ENCODE peak calls at places on chromosomes 7 and 10, in four cellular contexts. One of them, this sample, is unnamed.

GRCh38 chr10:69730251-69731156 is 71.2 kb upstream of the COL13A1 start:
- DNase-seq in neural progenitor cell: no peak
- DNase-seq in fibroblast of lung: peak
- DNase-seq in H1: no peak
- DNase-seq in this sample: no peak

GRCh38 chr7:97269741-97270140 is 152.2 kb downstream of the SDHAF3 start:
- DNase-seq in H1: no peak
- DNase-seq in fibroblast of lung: no peak
- DNase-seq in neural progenitor cell: peak
- DNase-seq in this sample: no peak

GRCh38 chr7:16071246-16071857 is 350.0 kb downstream of the CRPPA start:
- DNase-seq in fibroblast of lung: peak
- DNase-seq in H1: no peak
- DNase-seq in neural progenitor cell: peak
- DNase-seq in this sample: peak

GRCh38 chr10:28849821-28850220 is 172.5 kb downstream of the BAMBI start:
- DNase-seq in neural progenitor cell: no peak
- DNase-seq in fibroblast of lung: no peak
- DNase-seq in H1: no peak
- DNase-seq in this sample: no peak

GRCh38 chr10:62850646-62851045 is 34.5 kb upstream of the EGR2 start:
- DNase-seq in fibroblast of lung: no peak
- DNase-seq in neural progenitor cell: no peak
- DNase-seq in H1: no peak
- DNase-seq in this sample: peak

GRCh38 chr10:61754553-61755540 is 92.1 kb downstream of the CABCOCO1 start:
- DNase-seq in fibroblast of lung: peak
- DNase-seq in neural progenitor cell: no peak
- DNase-seq in H1: no peak
- DNase-seq in this sample: no peak

GRCh38 chr7:79093421-79093820 is 360.0 kb downstream of the MAGI2 start:
- DNase-seq in H1: no peak
- DNase-seq in fibroblast of lung: no peak
- DNase-seq in neural progenitor cell: no peak
- DNase-seq in this sample: no peak

GRCh38 chr10:112950714-112951348 is 784 bp downstream of the TCF7L2 start:
- DNase-seq in H1: no peak
- DNase-seq in fibroblast of lung: peak
- DNase-seq in neural progenitor cell: peak
- DNase-seq in this sample: peak

GRCh38 chr7:134936893-134937520 is 49.3 kb upstream of the AGBL3 start:
- DNase-seq in fibroblast of lung: peak
- DNase-seq in H1: no peak
- DNase-seq in neural progenitor cell: peak
- DNase-seq in this sample: no peak

GRCh38 chr7:47132471-47132870 is 449.4 kb downstream of the TNS3 start:
- DNase-seq in neural progenitor cell: no peak
- DNase-seq in H1: no peak
- DNase-seq in fibroblast of lung: peak
- DNase-seq in this sample: no peak

GRCh38 chr10:88974446-88975376 is 15.9 kb upstream of the FAS start:
- DNase-seq in fibroblast of lung: no peak
- DNase-seq in H1: no peak
- DNase-seq in neural progenitor cell: no peak
- DNase-seq in this sample: peak

GRCh38 chr10:101941871-101942270 is 98.3 kb upstream of the KCNIP2 start:
- DNase-seq in neural progenitor cell: no peak
- DNase-seq in H1: no peak
- DNase-seq in fibroblast of lung: peak
- DNase-seq in this sample: no peak

GRCh38 chr7:30989008-30989823 is 25.5 kb downstream of the GHRHR start:
- DNase-seq in fibroblast of lung: no peak
- DNase-seq in H1: no peak
- DNase-seq in neural progenitor cell: no peak
- DNase-seq in this sample: no peak

GRCh38 chr10:47028466-47028865 is 117.2 kb downstream of the PTPN20 start:
- DNase-seq in fibroblast of lung: no peak
- DNase-seq in neural progenitor cell: no peak
- DNase-seq in H1: peak
- DNase-seq in this sample: no peak

GRCh38 chr7:127983804-127984332 is 47.4 kb downstream of the LRRC4 start:
- DNase-seq in fibroblast of lung: peak
- DNase-seq in neural progenitor cell: no peak
- DNase-seq in H1: no peak
- DNase-seq in this sample: no peak

GRCh38 chr10:48253970-48254657 is 20.4 kb downstream of the FRMPD2 start:
- DNase-seq in H1: no peak
- DNase-seq in neural progenitor cell: no peak
- DNase-seq in fibroblast of lung: peak
- DNase-seq in this sample: no peak

GRCh38 chr10:101066146-101066889 is 4.5 kb downstream of the KAZALD1 start:
- DNase-seq in H1: peak
- DNase-seq in fibroblast of lung: peak
- DNase-seq in neural progenitor cell: peak
- DNase-seq in this sample: peak

GRCh38 chr10:18229839-18230238 is 89.6 kb downstream of the CACNB2 start:
- DNase-seq in H1: no peak
- DNase-seq in neural progenitor cell: no peak
- DNase-seq in fibroblast of lung: peak
- DNase-seq in this sample: no peak

GRCh38 chr10:130191380-130191779 is 55.2 kb downstream of the GLRX3 start:
- DNase-seq in H1: no peak
- DNase-seq in neural progenitor cell: no peak
- DNase-seq in fibroblast of lung: no peak
- DNase-seq in this sample: no peak

GRCh38 chr7:2380461-2380860 is 22.9 kb upstream of the CHST12 start:
- DNase-seq in H1: no peak
- DNase-seq in fibroblast of lung: no peak
- DNase-seq in neural progenitor cell: no peak
- DNase-seq in this sample: no peak

GRCh38 chr10:125083576-125083920 is 76.8 kb downstream of the CTBP2 start:
- DNase-seq in H1: no peak
- DNase-seq in fibroblast of lung: peak
- DNase-seq in neural progenitor cell: no peak
- DNase-seq in this sample: no peak

GRCh38 chr7:108294595-108294994 is 161.6 kb downstream of the NRCAM start:
- DNase-seq in neural progenitor cell: no peak
- DNase-seq in H1: no peak
- DNase-seq in fibroblast of lung: peak
- DNase-seq in this sample: no peak

GRCh38 chr10:930415-931325 is 835 bp downstream of the LARP4B start:
- DNase-seq in neural progenitor cell: peak
- DNase-seq in H1: peak
- DNase-seq in fibroblast of lung: peak
- DNase-seq in this sample: peak

GRCh38 chr10:133308431-133309110 is at the start of the genes TUBGCP2 and ZNF511:
- DNase-seq in fibroblast of lung: peak
- DNase-seq in H1: peak
- DNase-seq in neural progenitor cell: peak
- DNase-seq in this sample: peak

GRCh38 chr10:124231188-124232135 is 138.1 kb upstream of the CHST15 start:
- DNase-seq in H1: no peak
- DNase-seq in fibroblast of lung: no peak
- DNase-seq in neural progenitor cell: no peak
- DNase-seq in this sample: peak

GRCh38 chr7:42833411-42833810 is 78.5 kb downstream of the C7orf25 start:
- DNase-seq in neural progenitor cell: no peak
- DNase-seq in fibroblast of lung: peak
- DNase-seq in H1: no peak
- DNase-seq in this sample: no peak

GRCh38 chr10:71995880-71996597 is 31.8 kb downstream of the CHST3 start:
- DNase-seq in H1: no peak
- DNase-seq in fibroblast of lung: no peak
- DNase-seq in neural progenitor cell: no peak
- DNase-seq in this sample: no peak

GRCh38 chr10:24902400-24902728 is 50.0 kb downstream of the PRTFDC1 start:
- DNase-seq in H1: no peak
- DNase-seq in fibroblast of lung: no peak
- DNase-seq in neural progenitor cell: no peak
- DNase-seq in this sample: no peak

GRCh38 chr7:84092207-84092606 is 102.4 kb downstream of the SEMA3A start:
- DNase-seq in neural progenitor cell: no peak
- DNase-seq in fibroblast of lung: no peak
- DNase-seq in H1: no peak
- DNase-seq in this sample: no peak

GRCh38 chr10:63157845-63158624 is 24.9 kb downstream of the NRBF2 start:
- DNase-seq in neural progenitor cell: peak
- DNase-seq in H1: peak
- DNase-seq in fibroblast of lung: peak
- DNase-seq in this sample: peak

GRCh38 chr10:25820496-25821415 is 113.3 kb upstream of the MYO3A start:
- DNase-seq in fibroblast of lung: peak
- DNase-seq in neural progenitor cell: no peak
- DNase-seq in H1: no peak
- DNase-seq in this sample: peak

GRCh38 chr7:153021542-153021941 is 262.0 kb downstream of the ACTR3B start:
- DNase-seq in neural progenitor cell: no peak
- DNase-seq in H1: no peak
- DNase-seq in fibroblast of lung: no peak
- DNase-seq in this sample: no peak

GRCh38 chr7:101156277-101156676 is 2.0 kb downstream of the AP1S1 start:
- DNase-seq in fibroblast of lung: no peak
- DNase-seq in H1: no peak
- DNase-seq in neural progenitor cell: no peak
- DNase-seq in this sample: no peak

GRCh38 chr10:14439451-14440259 is 108.9 kb upstream of the FRMD4A start:
- DNase-seq in fibroblast of lung: peak
- DNase-seq in neural progenitor cell: no peak
- DNase-seq in H1: no peak
- DNase-seq in this sample: no peak

GRCh38 chr10:53223846-53224245 is 451.3 kb upstream of the MBL2 start:
- DNase-seq in neural progenitor cell: peak
- DNase-seq in H1: no peak
- DNase-seq in fibroblast of lung: no peak
- DNase-seq in this sample: no peak

GRCh38 chr10:80487791-80488538 is 33.9 kb downstream of the TSPAN14 start:
- DNase-seq in H1: no peak
- DNase-seq in fibroblast of lung: no peak
- DNase-seq in neural progenitor cell: no peak
- DNase-seq in this sample: no peak

GRCh38 chr10:103663802-103664201 is 170.3 kb downstream of the NEURL1 start:
- DNase-seq in H1: no peak
- DNase-seq in fibroblast of lung: no peak
- DNase-seq in neural progenitor cell: no peak
- DNase-seq in this sample: no peak
- H2AFZ ChIP-seq in H1: no peak
- H2AFZ ChIP-seq in fibroblast of lung: no peak
- H2AFZ ChIP-seq in neural progenitor cell: no peak
- H2AFZ ChIP-seq in this sample: no peak

DNA sequence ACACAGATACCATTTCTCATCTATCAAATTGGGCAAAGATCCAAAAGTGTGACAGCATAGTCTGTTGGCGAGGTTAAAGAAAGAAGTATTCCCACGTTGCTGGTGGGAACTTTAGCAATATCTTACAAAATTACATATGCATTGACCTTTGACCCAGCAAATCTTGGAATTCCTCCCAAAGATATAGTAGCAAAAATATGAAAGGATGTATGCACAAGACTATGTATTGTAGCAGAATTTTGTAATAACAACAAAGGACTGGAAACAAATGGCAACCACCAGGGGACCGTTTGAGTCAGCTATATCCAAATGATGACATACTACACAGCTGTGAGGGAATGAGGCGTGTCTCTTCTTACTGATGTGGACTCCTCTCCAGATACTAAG is 50.2 kb downstream of the KCNH2 start:
- DNase-seq in fibroblast of lung: no peak
- DNase-seq in neural progenitor cell: no peak
- DNase-seq in H1: no peak
- DNase-seq in this sample: no peak
- TF ChIP-seq CTCF in fibroblast of lung: peak
- TF ChIP-seq CTCF in neural progenitor cell: no peak
- TF ChIP-seq CTCF in H1: no peak
- TF ChIP-seq CTCF in this sample: no peak

GRCh38 chr10:122013311-122013780 is 24.4 kb downstream of the TACC2 start:
- DNase-seq in fibroblast of lung: no peak
- DNase-seq in H1: no peak
- DNase-seq in neural progenitor cell: no peak
- DNase-seq in this sample: no peak
- H3K27ac ChIP-seq in fibroblast of lung: no peak
- H3K27ac ChIP-seq in H1: no peak
- H3K27ac ChIP-seq in neural progenitor cell: no peak
- H3K27ac ChIP-seq in this sample: no peak

DNA sequence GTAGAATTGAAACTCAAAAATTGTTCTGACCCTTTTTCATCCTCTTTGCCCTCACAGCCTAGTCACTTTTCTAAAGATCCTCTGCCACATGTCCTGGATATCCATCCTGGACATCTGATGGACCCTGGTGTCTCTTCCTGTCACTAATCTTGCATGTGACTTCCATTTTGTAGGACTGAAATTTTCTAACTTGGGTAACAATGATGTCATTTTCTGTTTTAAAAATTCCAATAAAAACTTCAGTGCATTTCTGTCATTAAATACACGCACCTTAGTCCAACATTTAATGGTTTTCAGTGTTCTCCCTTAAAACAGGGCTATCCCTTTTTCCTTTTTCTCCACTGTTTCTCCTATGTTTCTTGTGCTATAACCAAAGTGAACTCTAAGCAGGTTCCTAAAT is 684.9 kb upstream of the ANKRD30A start:
- DNase-seq in fibroblast of lung: no peak
- DNase-seq in H1: no peak
- DNase-seq in neural progenitor cell: no peak
- DNase-seq in this sample: no peak
- H2AFZ ChIP-seq in fibroblast of lung: no peak
- H2AFZ ChIP-seq in H1: no peak
- H2AFZ ChIP-seq in neural progenitor cell: no peak
- H2AFZ ChIP-seq in this sample: no peak

DNA sequence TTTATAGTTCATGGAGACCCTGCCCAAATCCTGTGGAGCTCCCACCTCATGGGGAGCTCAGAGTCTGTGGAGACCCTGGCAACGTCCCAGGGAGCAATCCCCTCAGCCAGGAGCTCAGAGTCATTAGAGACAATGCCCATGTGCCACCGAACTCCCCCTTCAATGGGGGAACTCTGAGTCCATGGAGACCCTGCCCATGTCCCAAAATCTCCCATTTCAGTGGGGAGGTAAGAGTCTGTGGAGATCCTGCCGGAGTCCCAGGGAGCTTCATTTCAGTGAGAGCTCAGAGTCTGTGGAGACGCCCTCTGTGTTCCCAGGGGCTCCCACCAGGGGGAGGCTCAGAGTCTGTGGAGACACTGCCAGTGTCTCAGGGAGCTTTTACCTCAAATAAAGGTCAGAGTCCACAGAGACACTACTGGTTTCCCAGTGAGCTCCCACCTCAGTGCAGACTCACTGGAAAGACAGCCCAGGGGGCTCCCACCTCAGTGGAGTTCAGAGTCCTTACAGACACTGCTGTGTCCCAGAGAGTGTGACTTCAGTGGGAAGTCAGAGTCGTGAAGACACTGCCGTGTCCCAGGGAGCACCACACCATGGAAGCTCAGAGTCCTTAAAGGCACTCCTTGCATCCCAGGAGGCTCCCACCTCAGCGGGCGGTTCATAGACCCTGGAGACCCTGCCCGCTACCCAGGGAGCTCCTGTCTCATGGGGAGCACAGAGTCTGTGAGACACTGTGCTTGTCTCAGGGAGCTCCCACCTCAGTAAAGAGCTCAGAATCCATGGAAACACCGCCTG is 5.0 kb downstream of the MYO1G start:
- DNase-seq in fibroblast of lung: no peak
- DNase-seq in H1: no peak
- DNase-seq in neural progenitor cell: peak
- DNase-seq in this sample: peak
- TF ChIP-seq CTCF in fibroblast of lung: peak
- TF ChIP-seq CTCF in H1: peak
- TF ChIP-seq CTCF in neural progenitor cell: peak
- TF ChIP-seq CTCF in this sample: peak

GRCh38 chr7:4808565-4808964 is 33.1 kb downstream of the AP5Z1 start:
- DNase-seq in fibroblast of lung: no peak
- DNase-seq in neural progenitor cell: no peak
- DNase-seq in H1: no peak
- DNase-seq in this sample: no peak
- H3K27ac ChIP-seq in fibroblast of lung: no peak
- H3K27ac ChIP-seq in neural progenitor cell: no peak
- H3K27ac ChIP-seq in H1: no peak
- H3K27ac ChIP-seq in this sample: no peak